ENCODE peak calls at places on chromosome 22, in ten cellular contexts. X is tibial artery, I is mucosa of descending colon, D is ovary, A is AG10803, S is cardiac fibroblast, E is uterus, G is HFF-Myc, Y is IMR-90, H is left lung. O is an unnamed sample.

GRCh38 chr22:17855891-17856290 is 81.6 kb upstream of the BID start:
- DNase-seq in X (no peak), I (no peak), D (no peak), A (no peak), S (no peak), E (no peak), G (no peak), Y (no peak), H (peak), O (no peak)

GRCh38 chr22:19851291-19852176 is 3.1 kb downstream of the GNB1L start:
- DNase-seq in X (no peak), I (no peak), D (no peak), A (no peak), S (no peak), E (no peak), G (no peak), Y (no peak), H (no peak), O (no peak)

GRCh38 chr22:30903876-30904460 is 64.6 kb downstream of the MORC2 start:
- DNase-seq in X (no peak), I (no peak), D (no peak), A (no peak), S (no peak), E (no peak), G (no peak), Y (no peak), H (no peak), O (no peak)

GRCh38 chr22:18065256-18065655 is 12.5 kb upstream of the PEX26 start:
- DNase-seq in X (no peak), I (no peak), D (no peak), A (no peak), S (no peak), E (no peak), G (no peak), Y (no peak), H (no peak), O (no peak)

GRCh38 chr22:21038405-21038804 is 6.0 kb upstream of the SLC7A4 start:
- DNase-seq in X (no peak), I (no peak), D (no peak), A (peak), S (peak), E (no peak), G (no peak), Y (peak), H (no peak), O (peak)

GRCh38 chr22:46000081-46001027 is 23.4 kb upstream of the WNT7B start:
- DNase-seq in X (no peak), I (no peak), D (no peak), A (no peak), S (no peak), E (no peak), G (no peak), Y (no peak), H (no peak), O (no peak)

GRCh38 chr22:46193898-46194310 is 43.6 kb downstream of the PPARA start:
- DNase-seq in X (no peak), I (peak), D (no peak), A (no peak), S (no peak), E (no peak), G (no peak), Y (no peak), H (no peak), O (no peak)

GRCh38 chr22:35418088-35418487 is 18.1 kb downstream of the MCM5 start:
- DNase-seq in X (no peak), I (no peak), D (no peak), A (peak), S (peak), E (no peak), G (no peak), Y (peak), H (peak), O (no peak)

GRCh38 chr22:36445158-36445668 is 36.2 kb downstream of the TXN2 start:
- DNase-seq in X (no peak), I (no peak), D (peak), A (peak), S (peak), E (peak), G (no peak), Y (peak), H (no peak), O (peak)

GRCh38 chr22:27474711-27475547 is 326.6 kb downstream of the MN1 start:
- DNase-seq in X (no peak), I (no peak), D (peak), A (peak), S (peak), E (peak), G (peak), Y (peak), H (no peak), O (peak)

GRCh38 chr22:45485271-45485670 is 17.4 kb upstream of the FBLN1 start:
- DNase-seq in X (no peak), I (no peak), D (no peak), A (no peak), S (no peak), E (no peak), G (no peak), Y (no peak), H (no peak), O (peak)

GRCh38 chr22:28151241-28151640 is 232.2 kb upstream of the PITPNB start:
- DNase-seq in X (no peak), I (no peak), D (no peak), A (peak), S (no peak), E (no peak), G (no peak), Y (no peak), H (no peak), O (no peak)

GRCh38 chr22:45638834-45639746 is 32.5 kb upstream of the ATXN10 start:
- DNase-seq in X (peak), I (peak), D (no peak), A (peak), S (peak), E (peak), G (no peak), Y (no peak), H (peak), O (peak)

GRCh38 chr22:36330655-36331305 is 57.0 kb downstream of the MYH9 start:
- DNase-seq in X (no peak), I (no peak), D (no peak), A (peak), S (peak), E (peak), G (peak), Y (peak), H (no peak), O (peak)

GRCh38 chr22:32044913-32045312 is 1.9 kb downstream of the SLC5A1 start:
- DNase-seq in X (no peak), I (peak), D (no peak), A (peak), S (no peak), E (peak), G (no peak), Y (no peak), H (no peak), O (peak)

GRCh38 chr22:16963189-16963945 is 44.7 kb downstream of the GAB4 start:
- DNase-seq in X (no peak), I (no peak), D (no peak), A (no peak), S (no peak), E (no peak), G (no peak), Y (no peak), H (peak), O (no peak)

GRCh38 chr22:50613291-50613981 is 12.8 kb downstream of the MAPK8IP2 start:
- DNase-seq in X (no peak), I (peak), D (peak), A (peak), S (no peak), E (no peak), G (no peak), Y (no peak), H (peak), O (no peak)

DNA sequence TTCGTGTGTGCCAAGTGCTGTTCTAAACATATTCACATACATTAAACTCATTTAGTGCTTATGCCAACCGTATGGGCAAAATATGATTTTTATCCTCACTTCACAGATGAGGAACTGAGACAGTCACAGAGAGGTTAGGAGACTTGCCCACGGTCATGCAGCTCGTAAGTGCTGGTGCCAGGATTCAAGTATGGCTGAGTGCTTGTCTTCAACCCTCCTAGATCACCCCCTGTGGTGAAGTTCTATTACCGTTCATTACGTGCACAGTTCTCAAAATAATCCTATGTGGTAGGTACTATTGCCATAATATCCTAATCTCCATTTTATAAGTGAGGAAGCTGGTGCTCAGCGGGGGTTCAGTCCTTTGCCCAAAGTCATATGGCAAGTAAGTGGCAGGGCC is 1.5 kb downstream of the MIEF1 start:
- DNase-seq in X (no peak), I (no peak), D (no peak), A (no peak), S (no peak), E (no peak), G (no peak), Y (no peak), H (no peak), O (no peak)
- TF ChIP-seq CTCF in X (no peak), I (no peak), D (no peak), A (no peak), S (no peak), E (no peak), G (no peak), Y (no peak), H (no peak), O (no peak)

GRCh38 chr22:39244073-39244495 is 698 bp downstream of the PDGFB start:
- DNase-seq in X (no peak), I (no peak), D (no peak), A (no peak), S (no peak), E (no peak), G (no peak), Y (no peak), H (no peak), O (no peak)

GRCh38 chr22:39246690-39247332 is 2.0 kb upstream of the PDGFB start:
- DNase-seq in X (no peak), I (no peak), D (no peak), A (no peak), S (no peak), E (no peak), G (no peak), Y (no peak), H (no peak), O (no peak)

GRCh38 chr22:39246217-39246616 is 1.4 kb upstream of the PDGFB start:
- DNase-seq in X (no peak), I (no peak), D (no peak), A (no peak), S (no peak), E (no peak), G (no peak), Y (no peak), H (no peak), O (no peak)

GRCh38 chr22:39244496-39245129 is at the start of gene PDGFB:
- DNase-seq in X (peak), I (peak), D (no peak), A (no peak), S (peak), E (no peak), G (no peak), Y (no peak), H (peak), O (peak)

GRCh38 chr22:39245130-39246039 is 603 bp upstream of the PDGFB start:
- DNase-seq in X (no peak), I (no peak), D (no peak), A (no peak), S (no peak), E (no peak), G (no peak), Y (no peak), H (no peak), O (no peak)
- H3K4me3 ChIP-seq in X (peak), I (no peak), D (peak), A (no peak), S (no peak), E (peak), G (no peak), Y (no peak), H (peak), O (no peak)

GRCh38 chr22:43592470-43592869 is 180.7 kb downstream of the MPPED1 start:
- DNase-seq in X (no peak), I (peak), D (no peak), A (no peak), S (no peak), E (no peak), G (no peak), Y (peak), H (no peak), O (no peak)
- TF ChIP-seq CTCF in X (no peak), I (no peak), D (no peak), A (peak), S (no peak), E (no peak), G (no peak), Y (peak), H (no peak), O (no peak)

DNA sequence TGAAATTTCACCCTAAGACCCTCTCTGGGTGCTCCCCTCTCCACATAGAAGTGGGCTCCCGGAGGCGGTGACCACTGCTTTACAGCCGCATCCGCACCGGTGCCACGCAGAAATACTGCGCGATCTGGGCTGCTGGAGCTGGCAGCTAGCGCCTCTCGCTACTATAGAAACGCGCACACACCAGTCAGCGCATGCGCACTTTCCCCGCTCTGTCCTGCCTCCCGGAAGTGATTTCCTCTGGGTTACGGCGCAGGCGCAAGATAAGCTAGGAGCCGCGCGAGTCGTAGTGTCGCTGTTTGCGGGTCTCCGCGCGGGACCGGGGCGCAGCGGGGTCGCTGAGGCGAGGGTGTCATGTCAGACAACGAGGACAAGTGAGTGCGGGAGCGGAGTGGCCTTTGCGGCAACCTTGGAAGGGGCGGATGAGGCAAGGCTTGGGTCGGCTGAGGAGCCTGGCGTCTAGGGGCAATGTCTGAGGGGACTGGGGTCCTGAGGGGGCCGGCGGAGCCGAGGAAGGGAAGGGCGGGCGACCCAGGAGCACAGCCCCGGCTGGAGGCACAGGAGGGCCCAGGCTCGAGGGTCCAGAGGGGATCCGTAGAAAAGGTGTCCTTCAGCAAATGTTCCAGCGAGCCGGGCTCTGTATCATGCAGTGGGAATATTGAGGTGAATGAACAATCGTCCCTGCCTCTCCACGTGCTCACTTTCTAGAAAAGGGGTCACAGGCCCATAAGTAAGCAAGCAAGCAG is at the start of the genes C22orf23 and POLR2F:
- DNase-seq in X (peak), I (peak), D (peak), A (peak), S (peak), E (peak), G (peak), Y (peak), H (peak), O (peak)
- H3K4me3 ChIP-seq in X (peak), I (peak), D (peak), A (peak), S (peak), E (peak), G (peak), Y (peak), H (peak), O (peak)

GRCh38 chr22:42719133-42719532 is 1.5 kb downstream of the A4GALT start:
- DNase-seq in X (peak), I (no peak), D (no peak), A (peak), S (no peak), E (no peak), G (no peak), Y (no peak), H (no peak), O (no peak)
- TF ChIP-seq CTCF in X (peak), I (no peak), D (no peak), A (peak), S (peak), E (peak), G (no peak), Y (no peak), H (no peak), O (no peak)

GRCh38 chr22:33272866-33273265 is 214.7 kb upstream of the SYN3 start:
- DNase-seq in X (no peak), I (no peak), D (no peak), A (no peak), S (no peak), E (no peak), G (no peak), Y (no peak), H (no peak), O (no peak)
- H3K4me3 ChIP-seq in X (no peak), I (no peak), D (no peak), A (no peak), S (no peak), E (no peak), G (no peak), Y (no peak), H (no peak), O (no peak)

GRCh38 chr22:24049211-24049610 is 38.1 kb downstream of the CABIN1 start:
- DNase-seq in X (no peak), I (no peak), D (no peak), A (no peak), S (no peak), E (no peak), G (no peak), Y (no peak), H (no peak), O (no peak)

GRCh38 chr22:24053481-24054226 is 42.5 kb downstream of the CABIN1 start:
- DNase-seq in X (no peak), I (no peak), D (no peak), A (no peak), S (peak), E (no peak), G (no peak), Y (no peak), H (no peak), O (no peak)

GRCh38 chr22:24051568-24051967 is 40.5 kb downstream of the CABIN1 start:
- DNase-seq in X (peak), I (no peak), D (no peak), A (peak), S (peak), E (no peak), G (no peak), Y (no peak), H (no peak), O (no peak)

GRCh38 chr22:24051028-24051427 is 39.9 kb downstream of the CABIN1 start:
- DNase-seq in X (no peak), I (no peak), D (no peak), A (no peak), S (no peak), E (no peak), G (no peak), Y (no peak), H (no peak), O (no peak)

GRCh38 chr22:24049978-24050377 is 38.9 kb downstream of the CABIN1 start:
- DNase-seq in X (no peak), I (no peak), D (no peak), A (no peak), S (no peak), E (no peak), G (no peak), Y (no peak), H (no peak), O (no peak)
- TF ChIP-seq CTCF in X (no peak), I (no peak), D (no peak), A (no peak), S (no peak), E (no peak), G (no peak), Y (no peak), H (no peak), O (no peak)

GRCh38 chr22:49053574-49053973 is 774.1 kb downstream of the BRD1 start:
- DNase-seq in X (no peak), I (no peak), D (no peak), A (no peak), S (no peak), E (no peak), G (no peak), Y (no peak), H (no peak), O (no peak)

GRCh38 chr22:49052560-49052959 is 775.1 kb downstream of the BRD1 start:
- DNase-seq in X (peak), I (no peak), D (no peak), A (no peak), S (no peak), E (no peak), G (no peak), Y (no peak), H (no peak), O (no peak)

GRCh38 chr22:49052023-49052538 is 775.6 kb downstream of the BRD1 start:
- DNase-seq in X (peak), I (peak), D (no peak), A (no peak), S (no peak), E (no peak), G (no peak), Y (no peak), H (no peak), O (no peak)

GRCh38 chr22:49049691-49050090 is 778.0 kb downstream of the BRD1 start:
- DNase-seq in X (no peak), I (no peak), D (no peak), A (no peak), S (no peak), E (peak), G (no peak), Y (no peak), H (no peak), O (no peak)

DNA sequence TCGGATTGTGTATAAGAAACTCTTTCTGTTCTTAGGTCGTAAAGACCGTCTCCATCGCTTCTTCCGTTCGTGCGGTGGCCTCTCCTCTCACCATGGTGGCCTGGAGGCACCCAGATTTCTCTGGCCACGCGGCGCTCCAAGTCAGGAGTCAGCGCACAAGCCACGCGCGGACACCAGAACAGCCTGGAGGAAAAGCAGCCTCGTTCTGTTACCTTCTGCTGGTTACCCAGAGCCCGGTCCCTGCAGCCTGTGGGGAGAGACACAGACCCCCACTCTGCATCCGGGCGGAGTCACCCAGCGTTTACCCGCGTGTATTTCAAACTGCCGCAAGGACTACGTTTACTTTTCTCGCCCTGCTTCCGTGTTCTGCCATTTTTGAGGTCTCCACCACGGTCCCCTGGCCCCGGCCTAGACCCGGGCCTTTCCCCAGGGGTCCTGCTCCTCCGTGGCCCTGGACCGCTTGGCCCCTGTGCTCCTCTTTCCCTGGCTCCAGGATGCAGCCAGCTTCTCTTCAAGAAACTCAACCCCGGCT is 776.1 kb downstream of the BRD1 start:
- DNase-seq in X (peak), I (no peak), D (no peak), A (no peak), S (no peak), E (no peak), G (no peak), Y (no peak), H (no peak), O (no peak)
- H3K4me3 ChIP-seq in X (peak), I (no peak), D (no peak), A (peak), S (no peak), E (no peak), G (no peak), Y (peak), H (peak), O (no peak)

O was measured in fibroblast of villous mesenchyme.